ENCODE peak calls at places on chromosomes 4 and X, in six cellular contexts. B, L, F, Y, V and S are unnamed samples.

GRCh38 chrX:19888419-19888879 is 1.0 kb upstream of the SH3KBP1 start:
- DNase-seq in B (peak), L (peak), F (no peak), Y (no peak), V (peak), S (peak)

GRCh38 chrX:13933851-13934250 is 95.8 kb downstream of the GEMIN8 start:
- DNase-seq in B (no peak), L (no peak), F (no peak), Y (no peak), V (no peak), S (no peak)

GRCh38 chr4:7708981-7709380 is 230.7 kb downstream of the AFAP1 start:
- DNase-seq in B (no peak), L (no peak), F (no peak), Y (no peak), V (no peak), S (no peak)

GRCh38 chr4:153929651-153930050 is 140.8 kb upstream of the SFRP2 start:
- DNase-seq in B (no peak), L (no peak), F (no peak), Y (no peak), V (no peak), S (no peak)

GRCh38 chr4:11367371-11367770 is 61.3 kb downstream of the HS3ST1 start:
- DNase-seq in B (no peak), L (peak), F (no peak), Y (no peak), V (no peak), S (no peak)

GRCh38 chr4:53790286-53790685 is 199.0 kb upstream of the LNX1 start:
- DNase-seq in B (no peak), L (no peak), F (no peak), Y (no peak), V (no peak), S (no peak)

GRCh38 chrX:103774070-103774642 is 2.5 kb upstream of the PLP1 start:
- DNase-seq in B (peak), L (peak), F (no peak), Y (no peak), V (no peak), S (no peak)

GRCh38 chr4:17188035-17188967 is 289.9 kb upstream of the LDB2 start:
- DNase-seq in B (no peak), L (no peak), F (no peak), Y (no peak), V (no peak), S (no peak)

GRCh38 chr4:87977521-87978278 is 2.2 kb downstream of the SPP1 start:
- DNase-seq in B (no peak), L (no peak), F (no peak), Y (no peak), V (no peak), S (no peak)

GRCh38 chr4:47085661-47086060 is 54.3 kb downstream of the GABRB1 start:
- DNase-seq in B (no peak), L (no peak), F (no peak), Y (no peak), V (no peak), S (peak)

GRCh38 chr4:7477695-7478094 is 43.0 kb upstream of the PSAPL1 start:
- DNase-seq in B (no peak), L (no peak), F (no peak), Y (no peak), V (no peak), S (no peak)

GRCh38 chr4:67877086-67877485 is 6.7 kb downstream of the TMPRSS11D start:
- DNase-seq in B (no peak), L (no peak), F (no peak), Y (no peak), V (no peak), S (no peak)

GRCh38 chr4:81215219-81215892 is at the start of gene PRKG2:
- DNase-seq in B (peak), L (no peak), F (no peak), Y (no peak), V (no peak), S (no peak)

GRCh38 chr4:24956091-24956490 is 43.2 kb upstream of the CCDC149 start:
- DNase-seq in B (no peak), L (no peak), F (no peak), Y (no peak), V (no peak), S (no peak)

GRCh38 chrX:36978886-36979285 is 29.3 kb upstream of the FAM47C start:
- DNase-seq in B (no peak), L (no peak), F (no peak), Y (no peak), V (no peak), S (no peak)

GRCh38 chr4:74428278-74428677 is 16.7 kb upstream of the AREG start:
- DNase-seq in B (no peak), L (no peak), F (no peak), Y (no peak), V (no peak), S (no peak)

GRCh38 chrX:149074429-149074828 is 430.7 kb downstream of the IDS start:
- DNase-seq in B (no peak), L (no peak), F (no peak), Y (no peak), V (no peak), S (no peak)

GRCh38 chr4:7183161-7183560 is 9.2 kb upstream of the SORCS2 start:
- DNase-seq in B (no peak), L (no peak), F (no peak), Y (no peak), V (no peak), S (no peak)

GRCh38 chr4:181330654-181331595 is 912.3 kb upstream of the TENM3 start:
- DNase-seq in B (no peak), L (no peak), F (no peak), Y (no peak), V (no peak), S (no peak)

GRCh38 chr4:80921441-80921840 is 109.1 kb upstream of the BMP3 start:
- DNase-seq in B (no peak), L (no peak), F (no peak), Y (no peak), V (no peak), S (no peak)

GRCh38 chr4:122576261-122577188 is 44.3 kb downstream of the IL21 start:
- DNase-seq in B (peak), L (peak), F (no peak), Y (no peak), V (peak), S (no peak)

GRCh38 chr4:24578364-24578763 is 6.0 kb downstream of the DHX15 start:
- DNase-seq in B (no peak), L (no peak), F (no peak), Y (no peak), V (no peak), S (no peak)

GRCh38 chr4:63169836-63170235 is 1239.4 kb downstream of the TECRL start:
- DNase-seq in B (no peak), L (no peak), F (no peak), Y (no peak), V (no peak), S (no peak)

GRCh38 chrX:144334577-144334976 is 450.7 kb downstream of the UBE2NL start:
- DNase-seq in B (no peak), L (no peak), F (no peak), Y (no peak), V (no peak), S (no peak)

GRCh38 chr4:133775881-133776280 is 425.7 kb downstream of the PABPC4L start:
- DNase-seq in B (no peak), L (no peak), F (no peak), Y (no peak), V (no peak), S (no peak)

GRCh38 chr4:122798101-122798500 is 28.5 kb upstream of the FGF2 start:
- DNase-seq in B (peak), L (no peak), F (no peak), Y (no peak), V (no peak), S (peak)

GRCh38 chr4:110587666-110588285 is 35.1 kb downstream of the PITX2 start:
- DNase-seq in B (no peak), L (no peak), F (no peak), Y (no peak), V (no peak), S (no peak)

GRCh38 chr4:183588169-183588675 is 70.8 kb downstream of the RWDD4 start:
- DNase-seq in B (peak), L (no peak), F (no peak), Y (no peak), V (no peak), S (no peak)

GRCh38 chr4:32172761-32173160 is 1452.6 kb downstream of the PCDH7 start:
- DNase-seq in B (no peak), L (no peak), F (no peak), Y (no peak), V (no peak), S (no peak)

GRCh38 chr4:1170805-1171305 is 1.5 kb downstream of the SPON2 start:
- DNase-seq in B (no peak), L (no peak), F (no peak), Y (no peak), V (no peak), S (no peak)